ENCODE peak calls at places on chromosomes 6 and 20, in nine cellular contexts. One of them, this sample, is unnamed.

GRCh38 chr6:129282053-129282452 is 399.1 kb downstream of the LAMA2 start:
- DNase-seq in breast epithelium: no peak
- DNase-seq in A549: no peak
- DNase-seq in esophagus squamous epithelium: no peak
- DNase-seq in adrenal gland: no peak
- DNase-seq in suprapubic skin: no peak
- DNase-seq in heart left ventricle: no peak
- DNase-seq in prostate gland: no peak
- DNase-seq in K562: no peak
- DNase-seq in this sample: no peak

GRCh38 chr6:109717971-109718370 is 26.9 kb downstream of the FIG4 start:
- DNase-seq in breast epithelium: no peak
- DNase-seq in A549: no peak
- DNase-seq in esophagus squamous epithelium: no peak
- DNase-seq in adrenal gland: no peak
- DNase-seq in suprapubic skin: no peak
- DNase-seq in heart left ventricle: no peak
- DNase-seq in prostate gland: no peak
- DNase-seq in K562: no peak
- DNase-seq in this sample: no peak

GRCh38 chr20:3407426-3408250 is at the start of gene DNAAF9:
- DNase-seq in breast epithelium: peak
- DNase-seq in A549: peak
- DNase-seq in esophagus squamous epithelium: no peak
- DNase-seq in adrenal gland: peak
- DNase-seq in suprapubic skin: peak
- DNase-seq in heart left ventricle: peak
- DNase-seq in prostate gland: peak
- DNase-seq in K562: peak
- DNase-seq in this sample: peak

GRCh38 chr6:152948150-152948768 is 34.6 kb downstream of the FBXO5 start:
- DNase-seq in breast epithelium: no peak
- DNase-seq in A549: peak
- DNase-seq in esophagus squamous epithelium: no peak
- DNase-seq in adrenal gland: no peak
- DNase-seq in suprapubic skin: no peak
- DNase-seq in heart left ventricle: no peak
- DNase-seq in prostate gland: no peak
- DNase-seq in K562: no peak
- DNase-seq in this sample: peak

GRCh38 chr20:49572857-49573256 is 4.9 kb upstream of the PTGIS start:
- DNase-seq in breast epithelium: no peak
- DNase-seq in A549: no peak
- DNase-seq in esophagus squamous epithelium: no peak
- DNase-seq in adrenal gland: no peak
- DNase-seq in suprapubic skin: peak
- DNase-seq in heart left ventricle: no peak
- DNase-seq in prostate gland: no peak
- DNase-seq in K562: no peak
- DNase-seq in this sample: no peak

GRCh38 chr6:169283924-169284323 is 30.3 kb upstream of the THBS2 start:
- DNase-seq in breast epithelium: no peak
- DNase-seq in A549: no peak
- DNase-seq in esophagus squamous epithelium: no peak
- DNase-seq in adrenal gland: no peak
- DNase-seq in suprapubic skin: no peak
- DNase-seq in heart left ventricle: no peak
- DNase-seq in prostate gland: no peak
- DNase-seq in K562: no peak
- DNase-seq in this sample: no peak

GRCh38 chr20:46427384-46427783 is 21.0 kb upstream of the ELMO2 start:
- DNase-seq in breast epithelium: no peak
- DNase-seq in A549: no peak
- DNase-seq in esophagus squamous epithelium: no peak
- DNase-seq in adrenal gland: no peak
- DNase-seq in suprapubic skin: no peak
- DNase-seq in heart left ventricle: no peak
- DNase-seq in prostate gland: no peak
- DNase-seq in K562: no peak
- DNase-seq in this sample: no peak

GRCh38 chr20:63002511-63002910 is 4.3 kb downstream of the BHLHE23 start:
- DNase-seq in breast epithelium: no peak
- DNase-seq in A549: no peak
- DNase-seq in esophagus squamous epithelium: no peak
- DNase-seq in adrenal gland: no peak
- DNase-seq in suprapubic skin: no peak
- DNase-seq in heart left ventricle: no peak
- DNase-seq in prostate gland: no peak
- DNase-seq in K562: no peak
- DNase-seq in this sample: no peak

GRCh38 chr6:24823185-24823584 is 24.5 kb upstream of the ARMH2 start:
- DNase-seq in breast epithelium: no peak
- DNase-seq in A549: no peak
- DNase-seq in esophagus squamous epithelium: no peak
- DNase-seq in adrenal gland: no peak
- DNase-seq in suprapubic skin: no peak
- DNase-seq in heart left ventricle: no peak
- DNase-seq in prostate gland: no peak
- DNase-seq in K562: no peak
- DNase-seq in this sample: no peak

GRCh38 chr20:18256440-18257090 is 31.8 kb upstream of the ZNF133 start:
- DNase-seq in breast epithelium: no peak
- DNase-seq in A549: no peak
- DNase-seq in esophagus squamous epithelium: no peak
- DNase-seq in adrenal gland: no peak
- DNase-seq in suprapubic skin: no peak
- DNase-seq in heart left ventricle: no peak
- DNase-seq in prostate gland: no peak
- DNase-seq in K562: peak
- DNase-seq in this sample: peak

GRCh38 chr6:155177369-155177961 is 86.3 kb upstream of the CLDN20 start:
- DNase-seq in breast epithelium: no peak
- DNase-seq in A549: peak
- DNase-seq in esophagus squamous epithelium: no peak
- DNase-seq in adrenal gland: peak
- DNase-seq in suprapubic skin: no peak
- DNase-seq in heart left ventricle: no peak
- DNase-seq in prostate gland: peak
- DNase-seq in K562: peak
- DNase-seq in this sample: peak

DNA sequence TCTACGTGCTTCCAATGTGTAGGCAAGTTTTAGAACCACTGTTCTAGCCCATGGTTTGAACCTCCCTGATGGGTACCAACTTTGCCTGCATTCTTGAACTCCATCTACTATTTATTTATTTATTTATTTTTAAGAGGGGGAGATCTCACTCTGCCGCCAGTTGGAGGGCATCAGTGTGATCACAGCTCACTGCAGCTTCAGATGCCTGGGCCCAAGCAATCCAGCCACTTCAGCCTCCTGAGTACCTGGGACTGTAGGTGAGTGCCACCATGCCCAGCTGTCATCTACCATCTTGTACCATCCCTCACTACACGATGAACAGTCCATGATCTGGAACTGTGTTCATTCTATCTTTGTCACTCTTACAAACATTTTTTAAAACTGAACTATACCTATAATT is 28.2 kb downstream of the HLA-F start:
- DNase-seq in breast epithelium: no peak
- DNase-seq in A549: no peak
- DNase-seq in esophagus squamous epithelium: no peak
- DNase-seq in adrenal gland: no peak
- DNase-seq in suprapubic skin: no peak
- DNase-seq in heart left ventricle: no peak
- DNase-seq in prostate gland: no peak
- DNase-seq in K562: no peak
- DNase-seq in this sample: peak
- TF ChIP-seq POLR2A in breast epithelium: no peak
- TF ChIP-seq POLR2A in A549: no peak
- TF ChIP-seq POLR2A in esophagus squamous epithelium: no peak
- TF ChIP-seq POLR2A in adrenal gland: no peak
- TF ChIP-seq POLR2A in suprapubic skin: no peak
- TF ChIP-seq POLR2A in heart left ventricle: no peak
- TF ChIP-seq POLR2A in prostate gland: no peak
- TF ChIP-seq POLR2A in K562: no peak
- TF ChIP-seq POLR2A in this sample: no peak

GRCh38 chr6:711925-712324 is 19.0 kb upstream of the EXOC2 start:
- DNase-seq in breast epithelium: no peak
- DNase-seq in A549: no peak
- DNase-seq in esophagus squamous epithelium: no peak
- DNase-seq in adrenal gland: no peak
- DNase-seq in suprapubic skin: no peak
- DNase-seq in heart left ventricle: no peak
- DNase-seq in prostate gland: no peak
- DNase-seq in K562: no peak
- DNase-seq in this sample: no peak

GRCh38 chr6:712805-713204 is 19.9 kb upstream of the EXOC2 start:
- DNase-seq in breast epithelium: no peak
- DNase-seq in A549: no peak
- DNase-seq in esophagus squamous epithelium: no peak
- DNase-seq in adrenal gland: no peak
- DNase-seq in suprapubic skin: no peak
- DNase-seq in heart left ventricle: no peak
- DNase-seq in prostate gland: no peak
- DNase-seq in K562: no peak
- DNase-seq in this sample: no peak

GRCh38 chr6:713351-713750 is 20.4 kb upstream of the EXOC2 start:
- DNase-seq in breast epithelium: no peak
- DNase-seq in A549: no peak
- DNase-seq in esophagus squamous epithelium: no peak
- DNase-seq in adrenal gland: no peak
- DNase-seq in suprapubic skin: no peak
- DNase-seq in heart left ventricle: no peak
- DNase-seq in prostate gland: no peak
- DNase-seq in K562: no peak
- DNase-seq in this sample: no peak

GRCh38 chr6:709471-710056 is 16.6 kb upstream of the EXOC2 start:
- DNase-seq in breast epithelium: no peak
- DNase-seq in A549: no peak
- DNase-seq in esophagus squamous epithelium: no peak
- DNase-seq in adrenal gland: no peak
- DNase-seq in suprapubic skin: no peak
- DNase-seq in heart left ventricle: no peak
- DNase-seq in prostate gland: no peak
- DNase-seq in K562: no peak
- DNase-seq in this sample: no peak

DNA sequence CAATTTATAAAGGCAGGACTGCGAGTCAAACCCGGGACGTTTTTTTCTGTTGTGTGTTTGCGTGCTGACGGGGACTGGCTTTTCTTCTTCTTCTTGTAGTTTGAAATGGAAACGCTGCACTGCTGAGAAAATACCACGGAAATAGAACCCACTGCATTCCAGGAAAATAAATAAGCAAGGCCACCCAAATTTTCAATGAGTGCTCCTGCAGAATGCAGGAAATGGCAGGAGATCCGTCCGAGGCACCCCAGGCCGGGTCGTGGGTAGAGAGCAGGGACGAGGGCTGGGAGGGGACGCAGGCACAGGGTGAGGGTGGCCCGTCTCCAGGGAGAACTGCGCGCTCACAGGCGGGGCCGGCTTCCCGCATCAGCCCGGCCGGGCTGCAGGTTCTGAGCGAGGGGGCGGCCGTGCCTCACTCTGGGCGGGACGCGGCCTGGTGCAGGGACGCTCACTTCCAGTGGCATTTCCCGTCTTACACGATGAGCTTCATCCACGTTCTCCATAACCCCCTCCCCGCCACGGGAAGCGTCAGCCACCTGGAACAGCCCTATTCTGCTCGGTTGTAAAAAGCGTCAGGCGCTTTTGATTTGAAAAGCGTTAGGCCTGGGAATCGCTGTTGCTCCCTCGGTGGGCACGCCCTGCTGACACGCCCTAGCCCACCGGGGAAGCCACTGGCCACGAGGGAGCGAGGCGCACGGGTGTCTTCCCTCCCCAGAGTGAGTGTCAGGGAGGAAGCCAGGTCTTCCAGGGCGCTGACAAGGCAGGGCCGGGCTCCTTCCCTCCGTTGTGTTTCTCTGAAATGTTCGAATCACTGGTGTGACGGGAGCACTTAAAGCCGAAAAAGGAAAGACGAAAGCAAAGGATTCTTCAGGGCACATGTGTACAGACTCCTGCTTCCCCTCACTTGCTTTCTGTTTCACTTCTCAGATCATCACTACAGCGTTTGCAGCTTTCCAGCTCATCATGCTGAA is 17.9 kb upstream of the EXOC2 start:
- DNase-seq in breast epithelium: peak
- DNase-seq in A549: peak
- DNase-seq in esophagus squamous epithelium: no peak
- DNase-seq in adrenal gland: peak
- DNase-seq in suprapubic skin: no peak
- DNase-seq in heart left ventricle: peak
- DNase-seq in prostate gland: peak
- DNase-seq in K562: no peak
- DNase-seq in this sample: peak
- TF ChIP-seq POLR2A in breast epithelium: no peak
- TF ChIP-seq POLR2A in A549: peak
- TF ChIP-seq POLR2A in esophagus squamous epithelium: no peak
- TF ChIP-seq POLR2A in adrenal gland: peak
- TF ChIP-seq POLR2A in suprapubic skin: peak
- TF ChIP-seq POLR2A in heart left ventricle: no peak
- TF ChIP-seq POLR2A in prostate gland: no peak
- TF ChIP-seq POLR2A in K562: no peak
- TF ChIP-seq POLR2A in this sample: no peak

GRCh38 chr20:54576496-54576895 is 101.1 kb downstream of the DOK5 start:
- DNase-seq in breast epithelium: no peak
- DNase-seq in A549: no peak
- DNase-seq in esophagus squamous epithelium: no peak
- DNase-seq in adrenal gland: no peak
- DNase-seq in suprapubic skin: no peak
- DNase-seq in heart left ventricle: no peak
- DNase-seq in prostate gland: no peak
- DNase-seq in K562: no peak
- DNase-seq in this sample: no peak
- TF ChIP-seq POLR2A in breast epithelium: no peak
- TF ChIP-seq POLR2A in A549: no peak
- TF ChIP-seq POLR2A in esophagus squamous epithelium: no peak
- TF ChIP-seq POLR2A in adrenal gland: no peak
- TF ChIP-seq POLR2A in suprapubic skin: no peak
- TF ChIP-seq POLR2A in heart left ventricle: no peak
- TF ChIP-seq POLR2A in prostate gland: no peak
- TF ChIP-seq POLR2A in K562: no peak
- TF ChIP-seq POLR2A in this sample: no peak

GRCh38 chr6:116371384-116372209 is 850 bp downstream of the DSE start:
- DNase-seq in breast epithelium: peak
- DNase-seq in A549: peak
- DNase-seq in esophagus squamous epithelium: peak
- DNase-seq in adrenal gland: peak
- DNase-seq in suprapubic skin: peak
- DNase-seq in heart left ventricle: peak
- DNase-seq in prostate gland: peak
- DNase-seq in K562: no peak
- DNase-seq in this sample: no peak
- TF ChIP-seq POLR2A in breast epithelium: peak
- TF ChIP-seq POLR2A in A549: no peak
- TF ChIP-seq POLR2A in esophagus squamous epithelium: no peak
- TF ChIP-seq POLR2A in adrenal gland: peak
- TF ChIP-seq POLR2A in suprapubic skin: peak
- TF ChIP-seq POLR2A in heart left ventricle: no peak
- TF ChIP-seq POLR2A in prostate gland: peak
- TF ChIP-seq POLR2A in K562: no peak
- TF ChIP-seq POLR2A in this sample: no peak

GRCh38 chr20:13220194-13220856 is 749 bp upstream of the ISM1 start:
- DNase-seq in breast epithelium: peak
- DNase-seq in A549: peak
- DNase-seq in esophagus squamous epithelium: no peak
- DNase-seq in adrenal gland: peak
- DNase-seq in suprapubic skin: peak
- DNase-seq in heart left ventricle: peak
- DNase-seq in prostate gland: peak
- DNase-seq in K562: no peak
- DNase-seq in this sample: peak
- TF ChIP-seq POLR2A in breast epithelium: peak
- TF ChIP-seq POLR2A in A549: peak
- TF ChIP-seq POLR2A in esophagus squamous epithelium: no peak
- TF ChIP-seq POLR2A in adrenal gland: no peak
- TF ChIP-seq POLR2A in suprapubic skin: peak
- TF ChIP-seq POLR2A in heart left ventricle: no peak
- TF ChIP-seq POLR2A in prostate gland: no peak
- TF ChIP-seq POLR2A in K562: no peak
- TF ChIP-seq POLR2A in this sample: no peak

This sample was measured in erythroblast.